ENCODE peak calls at places on chromosome 16, in seven cellular contexts. One of them, this sample, is unnamed.

GRCh38 chr16:69073181-69073669 is 32.2 kb upstream of the HAS3 start:
- DNase-seq in body of pancreas: no peak
- DNase-seq in adrenal gland: peak; percentile 34
- DNase-seq in AG04450: no peak
- DNase-seq in cardiac muscle cell: peak; percentile 80
- DNase-seq in psoas muscle: no peak
- DNase-seq in thoracic aorta: no peak
- DNase-seq in this sample: peak; percentile 63

GRCh38 chr16:50593410-50594139 is 45.4 kb downstream of the NKD1 start:
- DNase-seq in cardiac muscle cell: peak; percentile 59
- DNase-seq in thoracic aorta: no peak
- DNase-seq in psoas muscle: no peak
- DNase-seq in body of pancreas: no peak
- DNase-seq in adrenal gland: no peak
- DNase-seq in AG04450: no peak
- DNase-seq in this sample: peak; percentile 88

GRCh38 chr16:55914383-55914782 is 39.2 kb upstream of the CES5A start:
- DNase-seq in cardiac muscle cell: no peak
- DNase-seq in AG04450: no peak
- DNase-seq in body of pancreas: no peak
- DNase-seq in psoas muscle: no peak
- DNase-seq in adrenal gland: no peak
- DNase-seq in thoracic aorta: no peak
- DNase-seq in this sample: no peak

GRCh38 chr16:76052725-76053124 is 224.5 kb upstream of the CNTNAP4 start:
- DNase-seq in cardiac muscle cell: no peak
- DNase-seq in adrenal gland: no peak
- DNase-seq in thoracic aorta: no peak
- DNase-seq in psoas muscle: no peak
- DNase-seq in body of pancreas: no peak
- DNase-seq in AG04450: no peak
- DNase-seq in this sample: no peak

GRCh38 chr16:55981557-55981956 is 106.4 kb upstream of the CES5A start:
- DNase-seq in adrenal gland: no peak
- DNase-seq in AG04450: no peak
- DNase-seq in psoas muscle: no peak
- DNase-seq in thoracic aorta: no peak
- DNase-seq in body of pancreas: no peak
- DNase-seq in cardiac muscle cell: no peak
- DNase-seq in this sample: no peak

GRCh38 chr16:30893082-30893743 is 664 bp downstream of the BCL7C start:
- DNase-seq in body of pancreas: no peak
- DNase-seq in cardiac muscle cell: no peak
- DNase-seq in AG04450: no peak
- DNase-seq in psoas muscle: no peak
- DNase-seq in adrenal gland: no peak
- DNase-seq in thoracic aorta: no peak
- DNase-seq in this sample: peak; percentile 60

GRCh38 chr16:64450170-64450569 is 671.7 kb downstream of the CDH11 start:
- DNase-seq in adrenal gland: no peak
- DNase-seq in cardiac muscle cell: no peak
- DNase-seq in AG04450: no peak
- DNase-seq in body of pancreas: no peak
- DNase-seq in psoas muscle: no peak
- DNase-seq in thoracic aorta: no peak
- DNase-seq in this sample: no peak

GRCh38 chr16:50657251-50657650 is 23.9 kb downstream of the SNX20 start:
- DNase-seq in body of pancreas: peak; percentile 94
- DNase-seq in adrenal gland: no peak
- DNase-seq in thoracic aorta: no peak
- DNase-seq in AG04450: no peak
- DNase-seq in cardiac muscle cell: peak; percentile 45
- DNase-seq in psoas muscle: no peak
- DNase-seq in this sample: no peak

GRCh38 chr16:78462261-78463208 is 363.1 kb downstream of the WWOX start:
- DNase-seq in psoas muscle: no peak
- DNase-seq in AG04450: no peak
- DNase-seq in thoracic aorta: no peak
- DNase-seq in cardiac muscle cell: no peak
- DNase-seq in body of pancreas: no peak
- DNase-seq in adrenal gland: no peak
- DNase-seq in this sample: no peak

GRCh38 chr16:57194512-57194911 is 8.4 kb downstream of the RSPRY1 start:
- DNase-seq in AG04450: peak; percentile 71
- DNase-seq in cardiac muscle cell: peak; percentile 88
- DNase-seq in psoas muscle: no peak
- DNase-seq in adrenal gland: no peak
- DNase-seq in body of pancreas: no peak
- DNase-seq in thoracic aorta: no peak
- DNase-seq in this sample: no peak

GRCh38 chr16:25106567-25107465 is 4.7 kb upstream of the LCMT1 start:
- DNase-seq in body of pancreas: peak; percentile 97
- DNase-seq in adrenal gland: peak; percentile 98
- DNase-seq in psoas muscle: peak; percentile 98
- DNase-seq in AG04450: peak; percentile 45
- DNase-seq in thoracic aorta: peak; percentile 82
- DNase-seq in cardiac muscle cell: peak; percentile 92
- DNase-seq in this sample: peak; percentile 99

GRCh38 chr16:50600582-50601283 is 52.5 kb downstream of the NKD1 start:
- DNase-seq in thoracic aorta: no peak
- DNase-seq in psoas muscle: peak; percentile 35
- DNase-seq in AG04450: no peak
- DNase-seq in body of pancreas: no peak
- DNase-seq in adrenal gland: no peak
- DNase-seq in cardiac muscle cell: no peak
- DNase-seq in this sample: no peak

GRCh38 chr16:31201511-31202401 is 804 bp downstream of the PYCARD start:
- DNase-seq in cardiac muscle cell: no peak
- DNase-seq in thoracic aorta: no peak
- DNase-seq in body of pancreas: peak; percentile 20
- DNase-seq in adrenal gland: no peak
- DNase-seq in psoas muscle: peak; percentile 66
- DNase-seq in AG04450: no peak
- DNase-seq in this sample: peak; percentile 88

GRCh38 chr16:84550096-84550495 is 45.6 kb upstream of the MEAK7 start:
- DNase-seq in psoas muscle: peak; percentile 2
- DNase-seq in body of pancreas: no peak
- DNase-seq in AG04450: no peak
- DNase-seq in thoracic aorta: no peak
- DNase-seq in cardiac muscle cell: no peak
- DNase-seq in adrenal gland: no peak
- DNase-seq in this sample: no peak

GRCh38 chr16:4298761-4299522 is 16.9 kb upstream of the GLIS2 start:
- DNase-seq in adrenal gland: peak; percentile 79
- DNase-seq in thoracic aorta: no peak
- DNase-seq in psoas muscle: peak; percentile 82
- DNase-seq in body of pancreas: peak; percentile 61
- DNase-seq in AG04450: peak; percentile 86
- DNase-seq in cardiac muscle cell: peak; percentile 94
- DNase-seq in this sample: peak; percentile 85

GRCh38 chr16:53968454-53968853 is 264.5 kb downstream of the FTO start:
- DNase-seq in body of pancreas: no peak
- DNase-seq in thoracic aorta: no peak
- DNase-seq in cardiac muscle cell: no peak
- DNase-seq in adrenal gland: no peak
- DNase-seq in AG04450: no peak
- DNase-seq in psoas muscle: peak; percentile 55
- DNase-seq in this sample: no peak

GRCh38 chr16:69286941-69287713 is 24.0 kb upstream of the VPS4A start:
- DNase-seq in psoas muscle: peak; percentile 91
- DNase-seq in AG04450: peak; percentile 34
- DNase-seq in thoracic aorta: peak; percentile 31
- DNase-seq in body of pancreas: peak; percentile 63
- DNase-seq in cardiac muscle cell: peak; percentile 91
- DNase-seq in adrenal gland: peak; percentile 67
- DNase-seq in this sample: no peak

GRCh38 chr16:28473714-28474265 is 1.7 kb upstream of the NPIPB7 start:
- DNase-seq in cardiac muscle cell: peak; percentile 10
- DNase-seq in body of pancreas: no peak
- DNase-seq in AG04450: no peak
- DNase-seq in adrenal gland: no peak
- DNase-seq in psoas muscle: no peak
- DNase-seq in thoracic aorta: no peak
- DNase-seq in this sample: no peak

GRCh38 chr16:19236561-19236960 is 49.0 kb upstream of the CLEC19A start:
- DNase-seq in thoracic aorta: no peak
- DNase-seq in cardiac muscle cell: no peak
- DNase-seq in AG04450: no peak
- DNase-seq in body of pancreas: no peak
- DNase-seq in psoas muscle: no peak
- DNase-seq in adrenal gland: no peak
- DNase-seq in this sample: no peak

GRCh38 chr16:19210968-19211367 is 42.9 kb downstream of the SYT17 start:
- DNase-seq in adrenal gland: no peak
- DNase-seq in body of pancreas: no peak
- DNase-seq in cardiac muscle cell: no peak
- DNase-seq in thoracic aorta: no peak
- DNase-seq in AG04450: no peak
- DNase-seq in psoas muscle: no peak
- DNase-seq in this sample: no peak

GRCh38 chr16:76343761-76344160 is 66.6 kb downstream of the CNTNAP4 start:
- DNase-seq in adrenal gland: no peak
- DNase-seq in body of pancreas: no peak
- DNase-seq in cardiac muscle cell: peak; percentile 3
- DNase-seq in psoas muscle: no peak
- DNase-seq in thoracic aorta: no peak
- DNase-seq in AG04450: no peak
- DNase-seq in this sample: no peak

DNA sequence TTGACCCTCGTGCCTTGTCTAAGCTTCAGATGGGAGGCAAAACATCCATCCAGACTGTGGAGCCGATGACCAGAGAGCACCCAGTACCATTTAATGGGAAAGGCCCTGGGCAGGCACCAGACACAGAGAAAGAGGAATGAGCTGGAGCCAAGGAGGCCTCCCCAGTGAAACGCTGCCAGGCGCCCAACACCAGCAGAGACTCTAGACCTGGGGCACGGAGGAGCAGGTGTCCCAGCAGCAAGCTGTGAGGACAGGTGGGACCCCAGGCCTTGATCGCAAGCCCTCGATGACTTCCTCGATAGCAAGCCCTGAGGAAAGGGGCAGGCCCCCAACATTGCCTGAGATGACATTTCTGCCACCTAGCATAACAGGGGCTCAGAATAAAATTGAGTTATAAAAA is 62.2 kb upstream of the SIAH1 start:
- DNase-seq in adrenal gland: no peak
- DNase-seq in cardiac muscle cell: no peak
- DNase-seq in body of pancreas: no peak
- DNase-seq in psoas muscle: no peak
- DNase-seq in thoracic aorta: no peak
- DNase-seq in AG04450: no peak
- DNase-seq in this sample: no peak
- H3K27ac ChIP-seq in adrenal gland: no peak overlapping the region
- H3K27ac ChIP-seq in cardiac muscle cell: no peak overlapping the region
- H3K27ac ChIP-seq in body of pancreas: no peak overlapping the region
- H3K27ac ChIP-seq in psoas muscle: no peak overlapping the region
- H3K27ac ChIP-seq in thoracic aorta: no peak overlapping the region
- H3K27ac ChIP-seq in AG04450: no peak overlapping the region
- H3K27ac ChIP-seq in this sample: no peak overlapping the region

GRCh38 chr16:16991711-16992110 is 479.0 kb downstream of the XYLT1 start:
- DNase-seq in AG04450: no peak
- DNase-seq in body of pancreas: no peak
- DNase-seq in adrenal gland: no peak
- DNase-seq in thoracic aorta: no peak
- DNase-seq in psoas muscle: no peak
- DNase-seq in cardiac muscle cell: no peak
- DNase-seq in this sample: no peak
- TF ChIP-seq CTCF in AG04450: no peak
- TF ChIP-seq CTCF in body of pancreas: no peak
- TF ChIP-seq CTCF in adrenal gland: no peak
- TF ChIP-seq CTCF in thoracic aorta: no peak
- TF ChIP-seq CTCF in psoas muscle: no peak
- TF ChIP-seq CTCF in cardiac muscle cell: no peak
- TF ChIP-seq CTCF in this sample: peak; percentile 45

GRCh38 chr16:10617662-10618420 is 37.4 kb upstream of the EMP2 start:
- DNase-seq in cardiac muscle cell: no peak
- DNase-seq in body of pancreas: no peak
- DNase-seq in psoas muscle: no peak
- DNase-seq in adrenal gland: no peak
- DNase-seq in AG04450: no peak
- DNase-seq in thoracic aorta: no peak
- DNase-seq in this sample: no peak
- H3K27ac ChIP-seq in cardiac muscle cell: peak overlapping the region; percentile 93
- H3K27ac ChIP-seq in body of pancreas: no peak overlapping the region
- H3K27ac ChIP-seq in psoas muscle: no peak overlapping the region
- H3K27ac ChIP-seq in adrenal gland: no peak overlapping the region
- H3K27ac ChIP-seq in AG04450: no peak overlapping the region
- H3K27ac ChIP-seq in thoracic aorta: no peak overlapping the region
- H3K27ac ChIP-seq in this sample: peak overlapping the region; percentile 5

GRCh38 chr16:70529051-70529777 is 5.6 kb downstream of the SF3B3 start:
- DNase-seq in psoas muscle: no peak
- DNase-seq in AG04450: no peak
- DNase-seq in adrenal gland: no peak
- DNase-seq in body of pancreas: no peak
- DNase-seq in thoracic aorta: no peak
- DNase-seq in cardiac muscle cell: peak; percentile 67
- DNase-seq in this sample: no peak
- TF ChIP-seq CTCF in psoas muscle: peak; percentile 47
- TF ChIP-seq CTCF in AG04450: peak; percentile 61
- TF ChIP-seq CTCF in adrenal gland: peak; percentile 66
- TF ChIP-seq CTCF in body of pancreas: peak; percentile 34
- TF ChIP-seq CTCF in thoracic aorta: peak; percentile 45
- TF ChIP-seq CTCF in cardiac muscle cell: peak; percentile 54
- TF ChIP-seq CTCF in this sample: peak; percentile 73

GRCh38 chr16:66899310-66899944 is 19.1 kb downstream of the PDP2 start:
- DNase-seq in psoas muscle: peak; percentile 59
- DNase-seq in thoracic aorta: no peak
- DNase-seq in adrenal gland: no peak
- DNase-seq in body of pancreas: no peak
- DNase-seq in cardiac muscle cell: peak; percentile 60
- DNase-seq in AG04450: no peak
- DNase-seq in this sample: no peak

GRCh38 chr16:66900721-66901441 is 17.8 kb downstream of the CDH16 start:
- DNase-seq in cardiac muscle cell: peak; percentile 48
- DNase-seq in psoas muscle: peak; percentile 76
- DNase-seq in AG04450: no peak
- DNase-seq in body of pancreas: no peak
- DNase-seq in adrenal gland: no peak
- DNase-seq in thoracic aorta: no peak
- DNase-seq in this sample: no peak

GRCh38 chr16:66899945-66900688 is 18.6 kb downstream of the CDH16 start:
- DNase-seq in thoracic aorta: peak; percentile 76
- DNase-seq in cardiac muscle cell: peak; percentile 84
- DNase-seq in AG04450: peak; percentile 53
- DNase-seq in body of pancreas: peak; percentile 88
- DNase-seq in psoas muscle: peak; percentile 90
- DNase-seq in adrenal gland: peak; percentile 94
- DNase-seq in this sample: peak; percentile 78

GRCh38 chr16:66898207-66898606 is 17.9 kb downstream of the PDP2 start:
- DNase-seq in psoas muscle: no peak
- DNase-seq in adrenal gland: peak; percentile 80
- DNase-seq in cardiac muscle cell: no peak
- DNase-seq in AG04450: no peak
- DNase-seq in body of pancreas: no peak
- DNase-seq in thoracic aorta: peak; percentile 60
- DNase-seq in this sample: no peak

GRCh38 chr16:66898933-66899309 is 18.6 kb downstream of the PDP2 start:
- DNase-seq in adrenal gland: no peak
- DNase-seq in body of pancreas: no peak
- DNase-seq in psoas muscle: no peak
- DNase-seq in cardiac muscle cell: no peak
- DNase-seq in AG04450: no peak
- DNase-seq in thoracic aorta: no peak
- DNase-seq in this sample: no peak
- H3K27ac ChIP-seq in adrenal gland: peak overlapping the region; percentile 57
- H3K27ac ChIP-seq in body of pancreas: no peak overlapping the region
- H3K27ac ChIP-seq in psoas muscle: peak overlapping the region; percentile 89
- H3K27ac ChIP-seq in cardiac muscle cell: peak overlapping the region; percentile 100
- H3K27ac ChIP-seq in AG04450: peak overlapping the region; percentile 69
- H3K27ac ChIP-seq in thoracic aorta: peak overlapping the region; percentile 93
- H3K27ac ChIP-seq in this sample: no peak overlapping the region

This sample was measured in endodermal cell.